ENCODE peak calls at places on chromosome 3, in ten cellular contexts. R is HepG2; Z is CD8-positive, alpha-beta T cell; B is iPS DF 6.9; G is substantia nigra; Y is fibroblast of lung; U is AG04450; I is right cardiac atrium; A is PC-9; X is HCT116. P is an unnamed sample.

GRCh38 chr3:50639055-50639494 is 22.1 kb downstream of the MAPKAPK3 start:
- DNase-seq in R (no peak), Z (no peak), B (no peak), G (no peak), Y (peak; percentile 33), U (peak; percentile 26), I (no peak), A (no peak), X (no peak), P (no peak)

GRCh38 chr3:182692021-182692420 is 101.3 kb upstream of the ATP11B start:
- DNase-seq in R (no peak), Z (no peak), B (no peak), G (no peak), Y (no peak), U (no peak), I (no peak), A (no peak), X (no peak), P (no peak)

GRCh38 chr3:114435733-114436132 is 141.9 kb downstream of the TIGIT start:
- DNase-seq in R (no peak), Z (no peak), B (no peak), G (no peak), Y (peak; percentile 51), U (no peak), I (no peak), A (no peak), X (no peak), P (no peak)

GRCh38 chr3:126147147-126147931 is 33.0 kb downstream of the ALDH1L1 start:
- DNase-seq in R (no peak), Z (no peak), B (no peak), G (no peak), Y (no peak), U (no peak), I (no peak), A (no peak), X (no peak), P (no peak)

GRCh38 chr3:52005571-52005986 is 9.9 kb upstream of the RPL29 start:
- DNase-seq in R (no peak), Z (no peak), B (no peak), G (no peak), Y (no peak), U (peak; percentile 42), I (peak; percentile 76), A (no peak), X (no peak), P (no peak)

GRCh38 chr3:129892857-129893615 is 475 bp downstream of the TMCC1 start:
- DNase-seq in R (peak; percentile 36), Z (peak; percentile 64), B (no peak), G (no peak), Y (peak; percentile 12), U (no peak), I (peak; percentile 90), A (peak; percentile 38), X (no peak), P (no peak)

GRCh38 chr3:138451595-138452162 is 17.3 kb downstream of the ESYT3 start:
- DNase-seq in R (no peak), Z (no peak), B (no peak), G (no peak), Y (no peak), U (no peak), I (no peak), A (no peak), X (no peak), P (no peak)

GRCh38 chr3:67616046-67616445 is 38.4 kb downstream of the SUCLG2 start:
- DNase-seq in R (no peak), Z (no peak), B (no peak), G (no peak), Y (no peak), U (no peak), I (no peak), A (no peak), X (no peak), P (no peak)

DNA sequence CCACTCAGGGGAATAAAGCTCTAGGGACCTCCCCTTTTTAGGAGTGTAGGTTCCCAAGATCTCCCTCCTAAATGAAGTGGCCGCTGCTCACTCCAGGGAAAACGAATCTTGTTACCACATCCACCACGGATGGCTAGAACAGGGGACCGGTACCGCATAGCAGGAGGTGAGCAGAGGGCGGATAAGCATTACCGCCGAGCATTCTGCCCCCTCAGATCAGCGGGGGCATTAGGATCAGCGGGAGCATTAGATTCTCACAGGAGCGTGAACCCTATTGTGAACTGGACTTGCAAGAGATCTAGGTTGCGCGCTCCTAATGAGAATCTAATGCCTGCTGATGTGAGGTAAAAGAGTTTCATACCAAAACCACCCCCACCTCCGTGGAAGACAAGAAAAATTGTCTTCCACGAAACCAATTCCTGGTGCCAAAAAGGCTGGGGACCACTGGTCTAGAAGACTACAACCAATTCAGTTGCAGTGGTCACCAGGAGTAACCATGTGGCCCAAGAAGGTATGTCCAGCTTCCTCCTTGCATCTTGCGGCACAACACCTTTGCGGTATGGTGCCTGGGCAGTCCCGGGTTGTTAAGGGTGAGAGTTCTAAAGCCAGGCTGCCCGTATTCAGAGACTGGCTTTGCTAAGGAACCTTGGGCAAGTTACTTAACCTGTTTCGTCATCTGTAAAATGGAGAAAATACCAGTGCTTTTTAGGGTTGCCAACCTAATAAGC is 1.1 kb upstream of the SS18L2 start:
- DNase-seq in R (no peak), Z (no peak), B (no peak), G (no peak), Y (no peak), U (no peak), I (no peak), A (no peak), X (no peak), P (no peak)
- H3K27ac ChIP-seq in R (peak overlapping the region; percentile 67), Z (peak overlapping the region; percentile 69), B (no peak overlapping the region), G (peak overlapping the region; percentile 80), Y (no peak overlapping the region), U (no peak overlapping the region), I (no peak overlapping the region), A (peak overlapping the region; percentile 50), X (peak overlapping the region; percentile 68), P (peak overlapping the region; percentile 58)

GRCh38 chr3:58099850-58100249 is 91.6 kb downstream of the FLNB start:
- DNase-seq in R (no peak), Z (no peak), B (no peak), G (no peak), Y (no peak), U (no peak), I (no peak), A (no peak), X (no peak), P (no peak)

GRCh38 chr3:58101499-58102370 is 93.5 kb downstream of the FLNB start:
- DNase-seq in R (peak; percentile 98), Z (no peak), B (no peak), G (no peak), Y (no peak), U (no peak), I (no peak), A (no peak), X (no peak), P (no peak)

GRCh38 chr3:58102371-58102750 is 94.1 kb downstream of the FLNB start:
- DNase-seq in R (no peak), Z (no peak), B (no peak), G (no peak), Y (no peak), U (no peak), I (no peak), A (no peak), X (no peak), P (no peak)

GRCh38 chr3:58095471-58096145 is 87.4 kb downstream of the FLNB start:
- DNase-seq in R (no peak), Z (no peak), B (no peak), G (no peak), Y (no peak), U (no peak), I (no peak), A (no peak), X (no peak), P (no peak)

GRCh38 chr3:58098531-58098930 is 90.3 kb downstream of the FLNB start:
- DNase-seq in R (no peak), Z (no peak), B (no peak), G (no peak), Y (no peak), U (no peak), I (no peak), A (no peak), X (no peak), P (no peak)
- H3K27ac ChIP-seq in R (no peak overlapping the region), Z (no peak overlapping the region), B (no peak overlapping the region), G (no peak overlapping the region), Y (no peak overlapping the region), U (no peak overlapping the region), I (no peak overlapping the region), A (no peak overlapping the region), X (no peak overlapping the region), P (no peak overlapping the region)

GRCh38 chr3:14471690-14472089 is 68.5 kb downstream of the GRIP2 start:
- DNase-seq in R (no peak), Z (no peak), B (no peak), G (no peak), Y (no peak), U (no peak), I (no peak), A (no peak), X (no peak), P (no peak)

GRCh38 chr3:14474363-14475081 is 65.6 kb downstream of the GRIP2 start:
- DNase-seq in R (no peak), Z (no peak), B (no peak), G (no peak), Y (no peak), U (no peak), I (no peak), A (no peak), X (no peak), P (no peak)

GRCh38 chr3:14475601-14476000 is 64.5 kb downstream of the GRIP2 start:
- DNase-seq in R (no peak), Z (no peak), B (no peak), G (no peak), Y (no peak), U (no peak), I (no peak), A (no peak), X (no peak), P (no peak)

GRCh38 chr3:14472471-14473351 is 67.4 kb downstream of the GRIP2 start:
- DNase-seq in R (peak; percentile 20), Z (no peak), B (no peak), G (no peak), Y (peak; percentile 88), U (peak; percentile 73), I (no peak), A (peak; percentile 43), X (peak; percentile 32), P (no peak)

GRCh38 chr3:14473411-14473891 is 66.7 kb downstream of the GRIP2 start:
- DNase-seq in R (no peak), Z (no peak), B (no peak), G (no peak), Y (no peak), U (no peak), I (no peak), A (no peak), X (no peak), P (no peak)
- H3K27ac ChIP-seq in R (no peak overlapping the region), Z (no peak overlapping the region), B (no peak overlapping the region), G (no peak overlapping the region), Y (no peak overlapping the region), U (peak overlapping the region; percentile 82), I (peak overlapping the region; percentile 53), A (no peak overlapping the region), X (peak overlapping the region; percentile 42), P (no peak overlapping the region)

GRCh38 chr3:99747915-99748314 is 69.7 kb upstream of the CMSS1 start:
- DNase-seq in R (no peak), Z (no peak), B (no peak), G (no peak), Y (peak; percentile 58), U (no peak), I (no peak), A (peak; percentile 33), X (peak; percentile 6), P (no peak)

GRCh38 chr3:99755831-99756230 is 61.8 kb upstream of the CMSS1 start:
- DNase-seq in R (no peak), Z (no peak), B (no peak), G (no peak), Y (no peak), U (no peak), I (no peak), A (no peak), X (no peak), P (no peak)

GRCh38 chr3:99753268-99753975 is 64.2 kb upstream of the CMSS1 start:
- DNase-seq in R (peak; percentile 28), Z (no peak), B (peak; percentile 31), G (peak; percentile 1), Y (peak; percentile 91), U (peak; percentile 63), I (no peak), A (peak; percentile 50), X (peak; percentile 28), P (no peak)

GRCh38 chr3:99751649-99752048 is 66.0 kb upstream of the CMSS1 start:
- DNase-seq in R (no peak), Z (no peak), B (no peak), G (no peak), Y (peak; percentile 75), U (peak; percentile 26), I (no peak), A (no peak), X (no peak), P (no peak)
- H3K27ac ChIP-seq in R (no peak overlapping the region), Z (no peak overlapping the region), B (no peak overlapping the region), G (no peak overlapping the region), Y (peak overlapping the region; percentile 35), U (no peak overlapping the region), I (no peak overlapping the region), A (no peak overlapping the region), X (no peak overlapping the region), P (peak overlapping the region; percentile 84)